ENCODE peak calls at places on chromosomes 12 and 14, in six cellular contexts. One of them, this sample, is unnamed.

GRCh38 chr12:59113831-59114273 is 193.5 kb upstream of the LRIG3 start:
- DNase-seq in fibroblast of the conjunctiva: peak
- DNase-seq in T-cell: peak
- DNase-seq in BE2C: peak
- DNase-seq in B cell: no peak
- DNase-seq in T47D: peak
- DNase-seq in this sample: no peak

GRCh38 chr14:63840981-63841380 is 11.8 kb upstream of the SYNE2 start:
- DNase-seq in fibroblast of the conjunctiva: no peak
- DNase-seq in T-cell: peak
- DNase-seq in BE2C: peak
- DNase-seq in B cell: peak
- DNase-seq in T47D: no peak
- DNase-seq in this sample: peak

GRCh38 chr14:20631023-20631820 is 10.3 kb downstream of the OR6S1 start:
- DNase-seq in fibroblast of the conjunctiva: peak
- DNase-seq in T-cell: peak
- DNase-seq in BE2C: peak
- DNase-seq in B cell: no peak
- DNase-seq in T47D: no peak
- DNase-seq in this sample: peak

GRCh38 chr14:22600027-22600426 is 1.9 kb downstream of the ABHD4 start:
- DNase-seq in fibroblast of the conjunctiva: no peak
- DNase-seq in T-cell: no peak
- DNase-seq in BE2C: no peak
- DNase-seq in B cell: no peak
- DNase-seq in T47D: no peak
- DNase-seq in this sample: no peak

GRCh38 chr12:91636721-91637120 is 454.1 kb upstream of the DCN start:
- DNase-seq in fibroblast of the conjunctiva: no peak
- DNase-seq in T-cell: no peak
- DNase-seq in BE2C: no peak
- DNase-seq in B cell: no peak
- DNase-seq in T47D: no peak
- DNase-seq in this sample: no peak

GRCh38 chr14:52175982-52176502 is 91.5 kb upstream of the PTGDR start:
- DNase-seq in fibroblast of the conjunctiva: no peak
- DNase-seq in T-cell: peak
- DNase-seq in BE2C: no peak
- DNase-seq in B cell: peak
- DNase-seq in T47D: no peak
- DNase-seq in this sample: peak

GRCh38 chr14:50822501-50823042 is 8.4 kb downstream of the NIN start:
- DNase-seq in fibroblast of the conjunctiva: no peak
- DNase-seq in T-cell: no peak
- DNase-seq in BE2C: no peak
- DNase-seq in B cell: peak
- DNase-seq in T47D: no peak
- DNase-seq in this sample: no peak

GRCh38 chr12:2284857-2285256 is 232.1 kb downstream of the CACNA1C start:
- DNase-seq in fibroblast of the conjunctiva: peak
- DNase-seq in T-cell: peak
- DNase-seq in BE2C: peak
- DNase-seq in B cell: no peak
- DNase-seq in T47D: no peak
- DNase-seq in this sample: no peak

GRCh38 chr14:54501423-54501822 is 8.3 kb upstream of the CGRRF1 start:
- DNase-seq in fibroblast of the conjunctiva: no peak
- DNase-seq in T-cell: no peak
- DNase-seq in BE2C: no peak
- DNase-seq in B cell: no peak
- DNase-seq in T47D: no peak
- DNase-seq in this sample: no peak

GRCh38 chr12:12722351-12723146 is 5.4 kb downstream of the CDKN1B start:
- DNase-seq in fibroblast of the conjunctiva: no peak
- DNase-seq in T-cell: no peak
- DNase-seq in BE2C: no peak
- DNase-seq in B cell: no peak
- DNase-seq in T47D: no peak
- DNase-seq in this sample: peak

GRCh38 chr12:62331306-62331705 is 71.1 kb downstream of the USP15 start:
- DNase-seq in fibroblast of the conjunctiva: no peak
- DNase-seq in T-cell: no peak
- DNase-seq in BE2C: no peak
- DNase-seq in B cell: no peak
- DNase-seq in T47D: no peak
- DNase-seq in this sample: no peak

GRCh38 chr14:103520657-103521437 is 1.8 kb downstream of the CKB start:
- DNase-seq in fibroblast of the conjunctiva: no peak
- DNase-seq in T-cell: peak
- DNase-seq in BE2C: peak
- DNase-seq in B cell: peak
- DNase-seq in T47D: peak
- DNase-seq in this sample: peak

This sample was measured in naive thymus-derived CD8-positive, alpha-beta T cell.